ENCODE peak calls at places on chromosomes 6 and 20, in five cellular contexts. O is activated CD8-positive, alpha-beta T cell treated with anti-CD3 and anti-CD28 coated beads for 36 hours; J is cardiac muscle cell; Y is psoas muscle; G is cardiac fibroblast. U is an unnamed sample.

GRCh38 chr6:84033523-84034451 is at the start of gene MRAP2:
- DNase-seq in O (peak), J (peak), Y (no peak), G (peak), U (peak)

GRCh38 chr6:137269347-137269746 is 50.2 kb upstream of the IFNGR1 start:
- DNase-seq in O (no peak), J (no peak), Y (no peak), G (no peak), U (no peak)

GRCh38 chr6:129546702-129547101 is 163.3 kb downstream of the ARHGAP18 start:
- DNase-seq in O (no peak), J (no peak), Y (no peak), G (peak), U (no peak)

GRCh38 chr20:9161308-9161707 is 92.4 kb downstream of the PLCB4 start:
- DNase-seq in O (no peak), J (no peak), Y (no peak), G (no peak), U (no peak)

GRCh38 chr6:3501826-3502505 is 45.1 kb upstream of the SLC22A23 start:
- DNase-seq in O (no peak), J (no peak), Y (no peak), G (no peak), U (no peak)

GRCh38 chr6:90403489-90404381 is 107.1 kb upstream of the BACH2 start:
- DNase-seq in O (no peak), J (peak), Y (peak), G (peak), U (no peak)

GRCh38 chr6:90021701-90022100 is 127.4 kb downstream of the GJA10 start:
- DNase-seq in O (no peak), J (no peak), Y (no peak), G (no peak), U (no peak)

GRCh38 chr6:48032156-48032555 is 78.8 kb downstream of the PTCHD4 start:
- DNase-seq in O (no peak), J (no peak), Y (no peak), G (peak), U (no peak)

GRCh38 chr6:149451361-149452061 is 33.3 kb downstream of the ZC3H12D start:
- DNase-seq in O (peak), J (peak), Y (peak), G (no peak), U (no peak)

GRCh38 chr6:41799517-41799916 is 12.0 kb downstream of the TOMM6 start:
- DNase-seq in O (no peak), J (no peak), Y (no peak), G (no peak), U (no peak)

GRCh38 chr6:156507106-156507505 is 270.1 kb upstream of the ARID1B start:
- DNase-seq in O (no peak), J (no peak), Y (no peak), G (no peak), U (no peak)

GRCh38 chr6:57089265-57089664 is 723 bp upstream of the ZNF451 start:
- DNase-seq in O (no peak), J (peak), Y (no peak), G (no peak), U (peak)

GRCh38 chr6:96837138-96837971 is at the start of gene GPR63:
- DNase-seq in O (peak), J (peak), Y (peak), G (peak), U (peak)

GRCh38 chr20:45867811-45868176 is 10.4 kb downstream of the ZSWIM3 start:
- DNase-seq in O (no peak), J (no peak), Y (no peak), G (peak), U (no peak)

GRCh38 chr6:85703359-85703758 is 60.7 kb upstream of the SYNCRIP start:
- DNase-seq in O (no peak), J (no peak), Y (no peak), G (peak), U (no peak)

GRCh38 chr20:63096681-63097335 is 90.0 kb upstream of the BHLHE23 start:
- DNase-seq in O (no peak), J (no peak), Y (peak), G (no peak), U (no peak)

GRCh38 chr6:107569456-107569855 is 79.5 kb downstream of the SOBP start:
- DNase-seq in O (no peak), J (no peak), Y (no peak), G (no peak), U (no peak)

GRCh38 chr6:16292942-16293341 is 54.6 kb downstream of the GMPR start:
- DNase-seq in O (no peak), J (no peak), Y (no peak), G (no peak), U (no peak)

GRCh38 chr6:154683756-154684523 is 49.3 kb upstream of the SCAF8 start:
- DNase-seq in O (peak), J (no peak), Y (no peak), G (peak), U (peak)

GRCh38 chr20:24962510-24962909 is 13.4 kb downstream of the CST7 start:
- DNase-seq in O (no peak), J (no peak), Y (no peak), G (no peak), U (no peak)

GRCh38 chr6:110183292-110183691 is 3.1 kb downstream of the CDC40 start:
- DNase-seq in O (no peak), J (no peak), Y (no peak), G (no peak), U (no peak)

GRCh38 chr6:10383312-10384063 is 31.4 kb downstream of the TFAP2A start:
- DNase-seq in O (no peak), J (no peak), Y (no peak), G (no peak), U (peak)

GRCh38 chr6:29797120-29797519 is 30.5 kb upstream of the HLA-G start:
- DNase-seq in O (no peak), J (no peak), Y (no peak), G (peak), U (no peak)

GRCh38 chr20:51799586-51799985 is 2.7 kb downstream of the SALL4 start:
- DNase-seq in O (no peak), J (no peak), Y (no peak), G (no peak), U (no peak)

GRCh38 chr6:12890171-12890790 is 173.7 kb downstream of the PHACTR1 start:
- DNase-seq in O (peak), J (no peak), Y (no peak), G (peak), U (no peak)
- TF ChIP-seq CTCF in O (peak), J (peak), Y (no peak), G (peak), U (peak)

GRCh38 chr6:33927551-33927950 is 123.7 kb upstream of the MLN start:
- DNase-seq in O (no peak), J (no peak), Y (no peak), G (peak), U (no peak)
- TF ChIP-seq CTCF in O (no peak), J (no peak), Y (no peak), G (no peak), U (no peak)

GRCh38 chr6:169099411-169100202 is 154.0 kb downstream of the THBS2 start:
- DNase-seq in O (no peak), J (no peak), Y (no peak), G (peak), U (no peak)
- TF ChIP-seq CTCF in O (no peak), J (no peak), Y (no peak), G (peak), U (no peak)

DNA sequence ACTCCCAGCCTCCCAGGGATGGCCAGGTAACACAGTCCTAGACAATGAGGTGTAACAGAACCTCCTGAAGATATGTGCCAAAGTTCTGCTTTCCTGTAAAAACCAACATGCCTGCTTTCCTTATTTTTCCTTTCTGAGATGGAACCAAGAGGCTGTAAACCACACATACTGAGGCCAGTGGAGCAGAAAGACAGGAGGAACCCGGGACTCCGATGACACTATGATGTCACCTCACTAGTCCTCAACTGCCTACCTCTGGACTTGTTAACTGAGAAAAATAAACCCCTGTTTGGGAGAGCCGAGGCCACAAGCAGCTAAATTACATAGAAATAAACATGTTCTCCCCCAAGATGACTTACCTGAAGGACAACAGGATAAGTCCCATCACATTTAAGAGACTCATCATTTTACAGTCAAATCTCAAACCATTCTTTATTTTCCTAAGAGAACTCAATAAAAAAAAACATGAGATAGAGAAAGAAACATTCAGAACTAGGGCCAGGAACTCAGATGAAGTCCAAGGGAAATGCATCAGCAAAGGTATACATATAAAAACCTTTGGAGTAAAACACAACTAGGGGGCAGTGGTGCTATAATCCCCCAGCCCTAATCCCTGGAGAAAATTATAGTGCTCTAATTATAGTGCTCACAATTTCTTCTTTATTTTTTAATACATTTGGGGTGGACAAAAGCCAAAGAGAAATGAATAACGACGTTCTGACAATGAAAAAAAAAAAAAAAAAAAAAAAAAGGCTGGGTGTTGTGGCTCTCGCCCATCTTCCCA is 100.4 kb upstream of the EMILIN3 start:
- DNase-seq in O (no peak), J (no peak), Y (no peak), G (no peak), U (no peak)
- TF ChIP-seq CTCF in O (no peak), J (no peak), Y (no peak), G (no peak), U (no peak)

DNA sequence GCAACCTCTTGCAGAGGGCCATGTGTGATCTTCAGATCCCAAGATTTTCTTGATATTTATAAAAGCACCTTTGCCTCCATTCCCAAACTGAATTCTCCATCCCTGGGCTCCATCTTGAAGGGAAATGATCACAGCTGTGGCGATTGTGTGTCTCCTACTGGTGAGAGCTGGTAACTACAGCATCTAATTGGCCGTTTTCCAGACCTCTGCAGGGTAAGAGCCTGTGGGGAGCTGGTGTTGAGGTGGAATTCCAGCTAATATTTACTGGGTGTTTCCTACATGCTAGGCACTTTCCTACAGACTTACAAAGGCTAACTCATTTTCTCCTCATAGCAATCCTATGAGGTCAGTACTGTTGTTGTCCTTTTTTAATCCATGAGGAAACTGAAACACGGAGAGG is 59.2 kb upstream of the FNDC1 start:
- DNase-seq in O (peak), J (peak), Y (no peak), G (peak), U (no peak)
- TF ChIP-seq CTCF in O (peak), J (peak), Y (peak), G (peak), U (peak)

GRCh38 chr6:38091626-38092025 is 272.1 kb downstream of the ZFAND3 start:
- DNase-seq in O (no peak), J (no peak), Y (no peak), G (no peak), U (no peak)

GRCh38 chr6:38092462-38092861 is 272.9 kb downstream of the ZFAND3 start:
- DNase-seq in O (no peak), J (no peak), Y (no peak), G (no peak), U (no peak)

GRCh38 chr6:38088794-38089193 is 269.3 kb downstream of the ZFAND3 start:
- DNase-seq in O (no peak), J (no peak), Y (no peak), G (no peak), U (no peak)

GRCh38 chr6:38088010-38088409 is 268.5 kb downstream of the ZFAND3 start:
- DNase-seq in O (no peak), J (no peak), Y (no peak), G (no peak), U (no peak)
- TF ChIP-seq CTCF in O (no peak), J (no peak), Y (no peak), G (no peak), U (no peak)

GRCh38 chr20:59047938-59048680 is 5.5 kb upstream of the PRELID3B start:
- DNase-seq in O (peak), J (no peak), Y (no peak), G (peak), U (no peak)

GRCh38 chr20:59048681-59049030 is 6.1 kb upstream of the PRELID3B start:
- DNase-seq in O (no peak), J (no peak), Y (no peak), G (no peak), U (no peak)

GRCh38 chr20:59044796-59045195 is 2.2 kb upstream of the PRELID3B start:
- DNase-seq in O (no peak), J (no peak), Y (no peak), G (no peak), U (no peak)

GRCh38 chr20:59044295-59044694 is 1.7 kb upstream of the PRELID3B start:
- DNase-seq in O (no peak), J (no peak), Y (no peak), G (no peak), U (no peak)

GRCh38 chr20:59046862-59047261 is 4.3 kb upstream of the PRELID3B start:
- DNase-seq in O (no peak), J (no peak), Y (no peak), G (no peak), U (no peak)
- TF ChIP-seq CTCF in O (no peak), J (no peak), Y (no peak), G (no peak), U (no peak)

DNA sequence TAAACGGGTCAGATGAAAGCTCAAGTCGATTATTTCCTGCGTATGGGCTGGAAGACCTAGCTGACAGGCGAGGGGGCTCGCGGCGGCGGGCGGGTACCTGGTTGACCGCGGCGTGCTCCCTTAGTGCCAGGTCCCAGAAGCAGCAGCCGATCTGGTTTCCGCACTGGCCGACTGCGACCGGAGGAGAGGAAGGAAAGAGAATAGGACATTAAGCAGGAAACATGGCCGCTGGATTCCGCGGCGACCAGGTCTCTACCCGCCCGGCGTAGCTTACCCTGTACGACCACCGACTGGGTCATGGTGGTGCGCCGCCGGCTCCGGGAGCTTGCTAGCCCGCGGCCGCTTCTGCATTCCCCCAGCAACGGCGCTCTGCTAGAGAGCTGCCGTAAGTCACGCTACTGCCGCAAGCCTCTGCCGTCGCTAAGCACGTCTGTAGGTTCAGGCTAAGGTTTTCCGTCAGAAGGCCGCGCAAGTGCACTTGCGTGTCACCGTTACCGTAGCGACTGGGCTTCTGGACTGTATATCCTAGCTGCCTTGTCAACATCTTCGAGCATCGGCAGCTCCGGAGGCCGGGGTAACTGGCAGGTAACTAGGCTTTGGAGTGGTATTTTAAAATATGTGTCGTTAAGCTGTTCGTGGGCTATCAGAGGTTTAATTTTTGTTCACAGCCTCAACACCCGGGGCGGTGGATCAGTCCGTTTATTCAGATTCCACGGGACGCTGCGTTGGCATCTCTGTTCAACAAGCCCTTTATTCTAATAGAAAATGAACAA is at the start of the genes FAM229B and TUBE1:
- DNase-seq in O (peak), J (peak), Y (peak), G (peak), U (peak)
- TF ChIP-seq CTCF in O (no peak), J (no peak), Y (no peak), G (peak), U (no peak)

U was measured in GM13976.